ENCODE peak calls at places on chromosomes 13 and 19, in ten cellular contexts. B is naive B cell; T is AG04450; H is NCI-H1105; V is IMR-90; M is CD4-positive, alpha-beta memory T cell; E is activated CD4-positive, alpha-beta T cell treated with anti-CD3 and anti-CD28 coated beads for 24 hours; Q is B cell; A is astrocyte; X is cardiac muscle cell. J is an unnamed sample.

GRCh38 chr13:50319603-50320296 is 304.5 kb downstream of the KCNRG start:
- DNase-seq in B (no peak), T (no peak), H (no peak), V (peak; percentile 29), M (no peak), E (no peak), Q (no peak), A (peak; percentile 81), X (no peak), J (no peak)

GRCh38 chr19:41547569-41547968 is 28.4 kb upstream of the CEACAM21 start:
- DNase-seq in B (no peak), T (no peak), H (no peak), V (no peak), M (no peak), E (no peak), Q (no peak), A (no peak), X (no peak), J (no peak)

GRCh38 chr13:109964164-109964563 is 177.8 kb upstream of the IRS2 start:
- DNase-seq in B (no peak), T (no peak), H (no peak), V (no peak), M (no peak), E (no peak), Q (no peak), A (no peak), X (no peak), J (no peak)

GRCh38 chr13:67996101-67996500 is 766.0 kb upstream of the PCDH9 start:
- DNase-seq in B (no peak), T (no peak), H (no peak), V (no peak), M (peak; percentile 3), E (no peak), Q (no peak), A (no peak), X (no peak), J (no peak)

GRCh38 chr13:113836917-113837553 is 26.8 kb downstream of the GAS6 start:
- DNase-seq in B (no peak), T (peak; percentile 62), H (peak; percentile 79), V (peak; percentile 85), M (no peak), E (no peak), Q (no peak), A (peak; percentile 87), X (peak; percentile 60), J (peak; percentile 78)

GRCh38 chr19:1307320-1307719 is 21.6 kb downstream of the EFNA2 start:
- DNase-seq in B (no peak), T (no peak), H (no peak), V (no peak), M (no peak), E (no peak), Q (no peak), A (no peak), X (no peak), J (no peak)

GRCh38 chr19:19485161-19485997 is 30.0 kb downstream of the TSSK6 start:
- DNase-seq in B (no peak), T (no peak), H (no peak), V (peak; percentile 68), M (no peak), E (no peak), Q (no peak), A (peak; percentile 55), X (no peak), J (no peak)

GRCh38 chr13:67308004-67308772 is 78.1 kb upstream of the PCDH9 start:
- DNase-seq in B (no peak), T (no peak), H (no peak), V (no peak), M (no peak), E (no peak), Q (no peak), A (no peak), X (no peak), J (no peak)

GRCh38 chr13:112668924-112669323 is 20.9 kb upstream of the ATP11A start:
- DNase-seq in B (no peak), T (no peak), H (no peak), V (no peak), M (no peak), E (no peak), Q (no peak), A (no peak), X (no peak), J (no peak)

GRCh38 chr19:38842439-38843174 is 7.2 kb downstream of the HNRNPL start:
- DNase-seq in B (peak; percentile 62), T (no peak), H (no peak), V (no peak), M (peak; percentile 85), E (no peak), Q (peak; percentile 64), A (no peak), X (no peak), J (no peak)

GRCh38 chr19:3275068-3275582 is 50.7 kb downstream of the CELF5 start:
- DNase-seq in B (no peak), T (no peak), H (peak; percentile 75), V (no peak), M (peak; percentile 59), E (no peak), Q (peak; percentile 71), A (no peak), X (peak; percentile 13), J (no peak)

GRCh38 chr13:99442273-99442895 is 58.9 kb upstream of the TM9SF2 start:
- DNase-seq in B (peak; percentile 60), T (no peak), H (no peak), V (peak; percentile 45), M (peak; percentile 71), E (no peak), Q (no peak), A (no peak), X (peak; percentile 67), J (no peak)

GRCh38 chr19:37221136-37221535 is 3.1 kb downstream of the ZNF383 start:
- DNase-seq in B (no peak), T (no peak), H (no peak), V (no peak), M (no peak), E (no peak), Q (no peak), A (no peak), X (no peak), J (no peak)

GRCh38 chr19:16829822-16830289 is 658 bp downstream of the SIN3B start:
- DNase-seq in B (no peak), T (no peak), H (no peak), V (no peak), M (no peak), E (no peak), Q (no peak), A (no peak), X (no peak), J (no peak)

GRCh38 chr13:105611424-105611823 is 924.0 kb downstream of the EFNB2 start:
- DNase-seq in B (no peak), T (peak; percentile 4), H (no peak), V (peak; percentile 41), M (no peak), E (no peak), Q (no peak), A (peak; percentile 92), X (peak; percentile 36), J (peak; percentile 9)

GRCh38 chr19:41882568-41883462 is at the start of gene ARHGEF1:
- DNase-seq in B (peak; percentile 80), T (no peak), H (no peak), V (no peak), M (peak; percentile 62), E (no peak), Q (peak; percentile 87), A (no peak), X (peak; percentile 38), J (no peak)

GRCh38 chr13:114049026-114049425 is 75.2 kb upstream of the C13orf46 start:
- DNase-seq in B (peak; percentile 77), T (no peak), H (no peak), V (no peak), M (peak; percentile 70), E (peak; percentile 38), Q (peak; percentile 83), A (no peak), X (no peak), J (no peak)

GRCh38 chr13:31528758-31529157 is 210.6 kb upstream of the RXFP2 start:
- DNase-seq in B (no peak), T (no peak), H (no peak), V (no peak), M (no peak), E (no peak), Q (no peak), A (no peak), X (no peak), J (no peak)

GRCh38 chr13:50444726-50445125 is 398.8 kb downstream of the DLEU7 start:
- DNase-seq in B (no peak), T (no peak), H (no peak), V (no peak), M (no peak), E (no peak), Q (no peak), A (peak; percentile 66), X (no peak), J (no peak)

GRCh38 chr13:33204130-33204927 is 81.2 kb downstream of the STARD13 start:
- DNase-seq in B (no peak), T (no peak), H (no peak), V (peak; percentile 90), M (no peak), E (no peak), Q (no peak), A (peak; percentile 87), X (no peak), J (peak; percentile 90)

GRCh38 chr13:99737456-99737855 is 234.1 kb downstream of the ZIC5 start:
- DNase-seq in B (no peak), T (no peak), H (no peak), V (no peak), M (no peak), E (no peak), Q (no peak), A (no peak), X (no peak), J (no peak)

GRCh38 chr19:10551698-10552301 is 8.1 kb downstream of the ATG4D start:
- DNase-seq in B (no peak), T (no peak), H (no peak), V (no peak), M (no peak), E (no peak), Q (peak; percentile 30), A (no peak), X (no peak), J (no peak)

GRCh38 chr19:42249149-42249750 is 5.7 kb downstream of the ERF start:
- DNase-seq in B (no peak), T (no peak), H (no peak), V (no peak), M (no peak), E (no peak), Q (no peak), A (no peak), X (no peak), J (no peak)

GRCh38 chr19:51803965-51804364 is 9.0 kb downstream of the FPR3 start:
- DNase-seq in B (peak; percentile 20), T (no peak), H (no peak), V (no peak), M (no peak), E (no peak), Q (no peak), A (no peak), X (no peak), J (no peak)

GRCh38 chr13:75831389-75831788 is 195.3 kb downstream of the LMO7 start:
- DNase-seq in B (no peak), T (no peak), H (no peak), V (no peak), M (no peak), E (no peak), Q (no peak), A (no peak), X (no peak), J (no peak)

GRCh38 chr19:16247353-16248182 is 49.9 kb downstream of the AP1M1 start:
- DNase-seq in B (peak; percentile 75), T (peak; percentile 37), H (peak; percentile 48), V (peak; percentile 70), M (peak; percentile 73), E (peak; percentile 81), Q (peak; percentile 83), A (peak; percentile 32), X (peak; percentile 92), J (no peak)

GRCh38 chr13:66559093-66559492 is 671.0 kb downstream of the PCDH9 start:
- DNase-seq in B (no peak), T (no peak), H (no peak), V (peak; percentile 72), M (no peak), E (no peak), Q (no peak), A (no peak), X (no peak), J (no peak)

GRCh38 chr19:4911314-4911713 is 2.0 kb downstream of the UHRF1 start:
- DNase-seq in B (no peak), T (no peak), H (no peak), V (peak; percentile 25), M (no peak), E (no peak), Q (no peak), A (peak; percentile 24), X (no peak), J (no peak)